ENCODE peak calls at places on chromosome 10, in five cellular contexts. J is epithelial cell of esophagus, G is fibroblast of villous mesenchyme, Y is heart left ventricle, M is body of pancreas. N is an unnamed sample.

GRCh38 chr10:111875760-111876159 is 307.8 kb downstream of the GPAM start:
- DNase-seq in J (no peak), G (no peak), Y (no peak), M (no peak), N (no peak)

GRCh38 chr10:132206806-132207535 is 20.2 kb downstream of the DPYSL4 start:
- DNase-seq in J (no peak), G (no peak), Y (no peak), M (no peak), N (no peak)

GRCh38 chr10:79410315-79411094 is 34.9 kb downstream of the ZCCHC24 start:
- DNase-seq in J (no peak), G (no peak), Y (no peak), M (no peak), N (no peak)

GRCh38 chr10:13309792-13310191 is 9.9 kb upstream of the PHYH start:
- DNase-seq in J (no peak), G (no peak), Y (no peak), M (no peak), N (no peak)

GRCh38 chr10:93993782-93994668 is at the start of gene PLCE1:
- DNase-seq in J (peak; percentile 22), G (no peak), Y (peak; percentile 49), M (peak; percentile 81), N (peak; percentile 53)

GRCh38 chr10:61832866-61833481 is 68.5 kb upstream of the ARID5B start:
- DNase-seq in J (no peak), G (peak; percentile 75), Y (no peak), M (no peak), N (no peak)

GRCh38 chr10:62046522-62047239 is 145.2 kb downstream of the ARID5B start:
- DNase-seq in J (peak; percentile 47), G (peak; percentile 95), Y (no peak), M (no peak), N (no peak)

GRCh38 chr10:79328737-79329504 is 18.3 kb upstream of the PPIF start:
- DNase-seq in J (peak; percentile 92), G (no peak), Y (no peak), M (no peak), N (no peak)

GRCh38 chr10:130775311-130775710 is 536.2 kb downstream of the TCERG1L start:
- DNase-seq in J (no peak), G (no peak), Y (no peak), M (no peak), N (no peak)

GRCh38 chr10:13001887-13002212 is 337 bp upstream of the CCDC3 start:
- DNase-seq in J (no peak), G (no peak), Y (no peak), M (no peak), N (no peak)

GRCh38 chr10:95289921-95290421 is 832 bp downstream of the PDLIM1 start:
- DNase-seq in J (no peak), G (no peak), Y (no peak), M (no peak), N (no peak)

GRCh38 chr10:13827418-13827817 is 240.7 kb downstream of the PRPF18 start:
- DNase-seq in J (no peak), G (no peak), Y (no peak), M (no peak), N (no peak)

GRCh38 chr10:17597386-17597785 is 19.8 kb downstream of the HACD1 start:
- DNase-seq in J (no peak), G (no peak), Y (no peak), M (no peak), N (no peak)

GRCh38 chr10:13890617-13891541 is 304.1 kb downstream of the PRPF18 start:
- DNase-seq in J (peak; percentile 10), G (peak; percentile 40), Y (peak; percentile 48), M (peak; percentile 50), N (no peak)

GRCh38 chr10:26216577-26216948 is at the start of gene GAD2:
- DNase-seq in J (no peak), G (no peak), Y (no peak), M (peak; percentile 3), N (no peak)

GRCh38 chr10:88705951-88706350 is at the start of gene LIPK:
- DNase-seq in J (peak; percentile 95), G (no peak), Y (no peak), M (no peak), N (no peak)

GRCh38 chr10:13328588-13328987 is 19.5 kb downstream of the SEPHS1 start:
- DNase-seq in J (no peak), G (no peak), Y (no peak), M (no peak), N (no peak)

GRCh38 chr10:123573236-123574147 is 92.7 kb upstream of the GPR26 start:
- DNase-seq in J (peak; percentile 82), G (no peak), Y (no peak), M (peak; percentile 53), N (peak; percentile 61)

GRCh38 chr10:14330390-14331071 is at the start of gene FRMD4A:
- DNase-seq in J (no peak), G (no peak), Y (no peak), M (no peak), N (no peak)

GRCh38 chr10:48939790-48940325 is at the start of gene LRRC18:
- DNase-seq in J (no peak), G (no peak), Y (no peak), M (no peak), N (no peak)

GRCh38 chr10:63738410-63738809 is 217.2 kb downstream of the REEP3 start:
- DNase-seq in J (peak; percentile 11), G (peak; percentile 66), Y (no peak), M (no peak), N (no peak)

GRCh38 chr10:129522041-129522585 is 55.1 kb downstream of the MGMT start:
- DNase-seq in J (no peak), G (no peak), Y (no peak), M (no peak), N (no peak)

DNA sequence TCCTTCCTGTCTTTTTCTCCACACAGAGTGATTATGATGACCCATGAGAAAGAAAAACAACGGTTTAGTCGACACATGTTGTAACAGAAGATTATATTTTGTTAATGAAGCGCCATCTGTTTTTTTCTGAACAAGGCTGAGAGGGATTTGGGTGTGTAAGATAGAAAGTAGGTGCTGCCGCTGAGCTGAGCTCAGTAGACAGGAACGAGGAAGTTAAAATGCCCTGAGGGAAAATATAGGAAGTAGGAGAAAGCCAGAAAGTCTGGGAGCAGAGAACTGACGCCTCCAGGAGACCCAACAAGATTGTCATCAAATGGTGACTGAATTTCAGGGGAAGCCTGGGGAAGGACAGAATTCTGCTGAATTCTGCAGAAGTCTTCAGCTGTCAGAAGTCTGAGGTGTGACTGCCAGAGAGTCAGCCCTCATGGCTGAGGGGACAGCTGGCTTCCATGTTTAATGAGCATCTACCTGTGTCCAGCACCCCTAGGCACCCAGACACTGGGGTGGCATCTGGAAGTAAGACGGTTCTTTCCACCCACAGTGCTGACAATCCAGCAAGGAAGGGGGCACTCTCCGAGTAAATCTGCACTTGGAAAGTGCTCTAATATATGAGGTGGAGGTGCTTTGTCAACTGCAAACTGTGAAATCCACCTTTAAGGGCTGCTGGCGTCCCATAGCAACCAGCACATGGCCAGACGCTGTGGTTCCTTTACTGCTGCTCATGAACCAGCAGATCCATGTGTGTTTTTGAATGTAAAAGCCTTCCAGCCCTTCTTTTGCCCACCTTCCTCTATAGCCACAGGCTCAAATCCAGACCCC is 12.5 kb upstream of the TSPAN15 start:
- DNase-seq in J (peak; percentile 90), G (peak; percentile 89), Y (no peak), M (peak; percentile 52), N (no peak)
- TF ChIP-seq CTCF in J (no peak), G (no peak), Y (no peak), M (no peak), N (no peak)

DNA sequence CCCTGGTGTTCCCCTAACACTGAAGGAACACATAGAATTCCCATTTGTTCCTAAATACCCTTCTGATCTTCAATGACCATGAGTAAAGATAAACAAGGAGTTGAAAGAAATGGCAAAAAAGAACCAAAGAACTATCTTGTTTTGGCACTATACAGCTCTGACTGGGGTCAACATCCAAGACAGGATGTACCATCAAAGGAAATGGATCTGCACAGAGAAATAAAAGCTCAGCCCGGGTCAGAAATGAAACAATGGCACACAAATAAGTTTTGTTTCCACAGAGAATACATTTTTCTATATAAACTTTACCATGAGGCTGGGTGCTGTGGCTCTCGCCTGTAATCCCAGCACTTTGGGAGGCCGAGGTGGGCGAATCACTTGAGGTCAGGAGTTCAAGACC is 18.0 kb upstream of the USP54 start:
- DNase-seq in J (no peak), G (no peak), Y (no peak), M (no peak), N (no peak)
- TF ChIP-seq CTCF in J (no peak), G (no peak), Y (no peak), M (no peak), N (no peak)

GRCh38 chr10:74234569-74234968 is 83.5 kb downstream of the ADK start:
- DNase-seq in J (no peak), G (peak; percentile 18), Y (no peak), M (no peak), N (no peak)
- TF ChIP-seq CTCF in J (peak; percentile 17), G (peak; percentile 41), Y (peak; percentile 41), M (peak; percentile 53), N (peak; percentile 29)

GRCh38 chr10:72564596-72564995 is 61.3 kb downstream of the MICU1 start:
- DNase-seq in J (peak; percentile 6), G (peak; percentile 48), Y (no peak), M (no peak), N (no peak)

GRCh38 chr10:72567884-72568283 is 58.0 kb downstream of the MICU1 start:
- DNase-seq in J (peak; percentile 24), G (peak; percentile 22), Y (no peak), M (no peak), N (no peak)

GRCh38 chr10:72573079-72573478 is 52.8 kb downstream of the MICU1 start:
- DNase-seq in J (no peak), G (no peak), Y (no peak), M (no peak), N (no peak)

GRCh38 chr10:72563327-72563932 is 62.4 kb downstream of the MICU1 start:
- DNase-seq in J (no peak), G (no peak), Y (no peak), M (no peak), N (no peak)

GRCh38 chr10:72567421-72567820 is 58.5 kb downstream of the MICU1 start:
- DNase-seq in J (peak; percentile 75), G (no peak), Y (peak; percentile 12), M (no peak), N (no peak)
- TF ChIP-seq CTCF in J (no peak), G (no peak), Y (no peak), M (no peak), N (no peak)

N was measured in progenitor cell of endocrine pancreas.